ENCODE peak calls at places on chromosomes 6 and 20, in nine cellular contexts. One of them, this sample, is unnamed. For H3K9me3, the result is how much of the 10 kb centered on the place peaks cover.

GRCh38 chr6:152727507-152727906 is 23.1 kb upstream of the VIP start:
- DNase-seq in heart left ventricle: no peak
- DNase-seq in mammary epithelial cell: no peak
- DNase-seq in AG04450: no peak
- DNase-seq in OCI-LY7: no peak
- DNase-seq in stomach: no peak
- DNase-seq in pancreas: no peak
- DNase-seq in uterus: no peak
- DNase-seq in MM.1S: no peak
- DNase-seq in this sample: no peak

GRCh38 chr20:40945754-40946451 is 82.7 kb upstream of the TOP1 start:
- DNase-seq in heart left ventricle: peak
- DNase-seq in mammary epithelial cell: no peak
- DNase-seq in AG04450: no peak
- DNase-seq in OCI-LY7: peak
- DNase-seq in stomach: peak
- DNase-seq in pancreas: no peak
- DNase-seq in uterus: no peak
- DNase-seq in MM.1S: no peak
- DNase-seq in this sample: peak

GRCh38 chr6:112618796-112619195 is 271.7 kb downstream of the RFPL4B start:
- DNase-seq in heart left ventricle: no peak
- DNase-seq in mammary epithelial cell: no peak
- DNase-seq in AG04450: no peak
- DNase-seq in OCI-LY7: no peak
- DNase-seq in stomach: no peak
- DNase-seq in pancreas: no peak
- DNase-seq in uterus: no peak
- DNase-seq in MM.1S: no peak
- DNase-seq in this sample: no peak

GRCh38 chr6:149567194-149567586 is 1.0 kb downstream of the GINM1 start:
- DNase-seq in heart left ventricle: no peak
- DNase-seq in mammary epithelial cell: no peak
- DNase-seq in AG04450: no peak
- DNase-seq in OCI-LY7: peak
- DNase-seq in stomach: no peak
- DNase-seq in pancreas: no peak
- DNase-seq in uterus: no peak
- DNase-seq in MM.1S: peak
- DNase-seq in this sample: no peak

GRCh38 chr6:158066161-158066781 is 84.6 kb downstream of the SYNJ2 start:
- DNase-seq in heart left ventricle: no peak
- DNase-seq in mammary epithelial cell: no peak
- DNase-seq in AG04450: no peak
- DNase-seq in OCI-LY7: no peak
- DNase-seq in stomach: no peak
- DNase-seq in pancreas: no peak
- DNase-seq in uterus: no peak
- DNase-seq in MM.1S: no peak
- DNase-seq in this sample: no peak

GRCh38 chr6:57173886-57174510 is 1.9 kb downstream of the BAG2 start:
- DNase-seq in heart left ventricle: no peak
- DNase-seq in mammary epithelial cell: peak
- DNase-seq in AG04450: no peak
- DNase-seq in OCI-LY7: no peak
- DNase-seq in stomach: no peak
- DNase-seq in pancreas: no peak
- DNase-seq in uterus: peak
- DNase-seq in MM.1S: no peak
- DNase-seq in this sample: no peak

GRCh38 chr6:5468586-5468985 is 207.3 kb downstream of the FARS2 start:
- DNase-seq in heart left ventricle: no peak
- DNase-seq in mammary epithelial cell: no peak
- DNase-seq in AG04450: no peak
- DNase-seq in OCI-LY7: no peak
- DNase-seq in stomach: no peak
- DNase-seq in pancreas: no peak
- DNase-seq in uterus: no peak
- DNase-seq in MM.1S: no peak
- DNase-seq in this sample: no peak

GRCh38 chr6:45830441-45831139 is 185.1 kb downstream of the CLIC5 start:
- DNase-seq in heart left ventricle: no peak
- DNase-seq in mammary epithelial cell: peak
- DNase-seq in AG04450: no peak
- DNase-seq in OCI-LY7: peak
- DNase-seq in stomach: no peak
- DNase-seq in pancreas: no peak
- DNase-seq in uterus: no peak
- DNase-seq in MM.1S: peak
- DNase-seq in this sample: no peak

GRCh38 chr6:150328744-150329400 is 39.9 kb upstream of the IYD start:
- DNase-seq in heart left ventricle: no peak
- DNase-seq in mammary epithelial cell: no peak
- DNase-seq in AG04450: no peak
- DNase-seq in OCI-LY7: no peak
- DNase-seq in stomach: no peak
- DNase-seq in pancreas: no peak
- DNase-seq in uterus: no peak
- DNase-seq in MM.1S: no peak
- DNase-seq in this sample: no peak

GRCh38 chr6:157763129-157763893 is 59.7 kb upstream of the SNX9 start:
- DNase-seq in heart left ventricle: peak
- DNase-seq in mammary epithelial cell: peak
- DNase-seq in AG04450: no peak
- DNase-seq in OCI-LY7: no peak
- DNase-seq in stomach: peak
- DNase-seq in pancreas: peak
- DNase-seq in uterus: peak
- DNase-seq in MM.1S: peak
- DNase-seq in this sample: peak

GRCh38 chr6:154805288-154805911 is 72.2 kb downstream of the SCAF8 start:
- DNase-seq in heart left ventricle: no peak
- DNase-seq in mammary epithelial cell: peak
- DNase-seq in AG04450: peak
- DNase-seq in OCI-LY7: peak
- DNase-seq in stomach: no peak
- DNase-seq in pancreas: no peak
- DNase-seq in uterus: no peak
- DNase-seq in MM.1S: peak
- DNase-seq in this sample: no peak

GRCh38 chr20:53162251-53162835 is 190.2 kb downstream of the TSHZ2 start:
- DNase-seq in heart left ventricle: peak
- DNase-seq in mammary epithelial cell: peak
- DNase-seq in AG04450: no peak
- DNase-seq in OCI-LY7: peak
- DNase-seq in stomach: no peak
- DNase-seq in pancreas: peak
- DNase-seq in uterus: peak
- DNase-seq in MM.1S: no peak
- DNase-seq in this sample: peak

GRCh38 chr20:6976535-6976934 is 209.0 kb downstream of the BMP2 start:
- DNase-seq in heart left ventricle: no peak
- DNase-seq in mammary epithelial cell: peak
- DNase-seq in AG04450: no peak
- DNase-seq in OCI-LY7: no peak
- DNase-seq in stomach: no peak
- DNase-seq in pancreas: no peak
- DNase-seq in uterus: no peak
- DNase-seq in MM.1S: peak
- DNase-seq in this sample: no peak

DNA sequence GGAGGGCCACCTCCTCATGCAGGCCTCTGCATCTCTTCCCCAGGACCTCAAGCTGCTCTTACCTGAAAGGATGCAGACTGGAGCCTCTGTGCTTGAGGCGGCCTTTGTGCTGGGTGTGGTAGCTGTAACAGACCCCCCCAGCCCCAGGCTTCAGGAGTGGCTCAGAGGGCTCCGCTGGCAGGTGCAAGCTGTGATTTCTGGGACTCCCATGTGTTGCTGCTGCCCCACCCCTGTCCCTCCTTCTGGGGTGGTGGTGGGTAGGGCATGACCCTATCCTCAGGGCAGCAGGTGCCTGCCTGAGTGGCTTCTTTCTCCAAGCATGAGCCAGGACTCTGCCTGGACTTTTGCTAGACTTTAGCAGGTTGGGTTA is 121.2 kb downstream of the SULF2 start:
- DNase-seq in heart left ventricle: no peak
- DNase-seq in mammary epithelial cell: no peak
- DNase-seq in AG04450: no peak
- DNase-seq in OCI-LY7: no peak
- DNase-seq in stomach: no peak
- DNase-seq in pancreas: no peak
- DNase-seq in uterus: no peak
- DNase-seq in MM.1S: no peak
- DNase-seq in this sample: no peak
- TF ChIP-seq CTCF in heart left ventricle: no peak
- TF ChIP-seq CTCF in mammary epithelial cell: no peak
- TF ChIP-seq CTCF in AG04450: no peak
- TF ChIP-seq CTCF in OCI-LY7: peak
- TF ChIP-seq CTCF in stomach: no peak
- TF ChIP-seq CTCF in pancreas: no peak
- TF ChIP-seq CTCF in uterus: no peak
- TF ChIP-seq CTCF in MM.1S: no peak
- TF ChIP-seq CTCF in this sample: no peak

GRCh38 chr20:19396466-19397081 is 184.1 kb downstream of the SLC24A3 start:
- DNase-seq in heart left ventricle: no peak
- DNase-seq in mammary epithelial cell: no peak
- DNase-seq in AG04450: no peak
- DNase-seq in OCI-LY7: no peak
- DNase-seq in stomach: no peak
- DNase-seq in pancreas: no peak
- DNase-seq in uterus: no peak
- DNase-seq in MM.1S: no peak
- DNase-seq in this sample: no peak

GRCh38 chr20:19397676-19398075 is 185.2 kb downstream of the SLC24A3 start:
- DNase-seq in heart left ventricle: no peak
- DNase-seq in mammary epithelial cell: no peak
- DNase-seq in AG04450: no peak
- DNase-seq in OCI-LY7: peak
- DNase-seq in stomach: no peak
- DNase-seq in pancreas: no peak
- DNase-seq in uterus: no peak
- DNase-seq in MM.1S: peak
- DNase-seq in this sample: no peak

GRCh38 chr20:19387251-19387650 is 174.8 kb downstream of the SLC24A3 start:
- DNase-seq in heart left ventricle: no peak
- DNase-seq in mammary epithelial cell: no peak
- DNase-seq in AG04450: no peak
- DNase-seq in OCI-LY7: no peak
- DNase-seq in stomach: no peak
- DNase-seq in pancreas: no peak
- DNase-seq in uterus: no peak
- DNase-seq in MM.1S: no peak
- DNase-seq in this sample: no peak

DNA sequence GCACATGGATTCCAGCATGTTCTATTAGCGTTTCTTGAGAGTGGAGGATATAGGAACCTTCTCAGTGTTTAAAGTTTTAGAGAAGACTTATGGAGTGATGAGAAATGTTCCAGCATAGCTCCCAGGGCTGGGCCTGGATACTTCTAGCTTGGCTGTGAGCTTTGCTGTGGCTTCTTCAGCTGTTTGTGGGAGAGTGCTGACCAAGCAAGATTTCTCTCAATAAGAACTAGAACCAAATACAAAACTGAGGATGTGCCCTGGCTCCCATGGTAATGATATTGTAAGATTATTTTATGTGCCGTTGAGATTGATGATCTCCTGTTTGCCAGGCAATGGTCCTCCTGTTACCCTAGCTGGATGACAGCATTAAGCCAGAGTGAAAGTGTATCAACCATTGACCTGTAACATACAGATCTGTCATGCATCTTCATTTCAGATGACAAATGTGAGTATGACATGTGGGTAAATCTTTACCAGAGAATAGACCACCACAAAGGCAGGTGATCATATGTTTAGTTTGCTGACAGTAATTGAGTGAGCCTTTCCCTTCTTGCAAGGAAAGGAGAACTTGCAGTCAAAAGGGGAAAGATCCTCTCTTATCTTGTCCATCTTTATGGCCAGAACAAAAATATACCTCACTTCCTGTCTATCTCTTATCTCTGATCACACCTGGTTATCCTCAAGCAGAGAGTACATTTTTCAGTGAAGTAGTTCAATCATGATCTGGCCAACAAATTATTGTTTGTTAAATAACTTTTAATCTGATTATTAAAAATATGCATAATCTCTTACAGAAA is 180.1 kb downstream of the SLC24A3 start:
- DNase-seq in heart left ventricle: no peak
- DNase-seq in mammary epithelial cell: no peak
- DNase-seq in AG04450: no peak
- DNase-seq in OCI-LY7: no peak
- DNase-seq in stomach: no peak
- DNase-seq in pancreas: no peak
- DNase-seq in uterus: no peak
- DNase-seq in MM.1S: no peak
- DNase-seq in this sample: no peak
- H3K9me3 ChIP-seq in heart left ventricle: under half
- H3K9me3 ChIP-seq in mammary epithelial cell: under half
- H3K9me3 ChIP-seq in AG04450: under half
- H3K9me3 ChIP-seq in OCI-LY7: under half
- H3K9me3 ChIP-seq in stomach: under half
- H3K9me3 ChIP-seq in pancreas: under half
- H3K9me3 ChIP-seq in uterus: under half
- H3K9me3 ChIP-seq in MM.1S: under half
- H3K9me3 ChIP-seq in this sample: under half

GRCh38 chr6:71496018-71496800 is 207.6 kb downstream of the OGFRL1 start:
- DNase-seq in heart left ventricle: no peak
- DNase-seq in mammary epithelial cell: no peak
- DNase-seq in AG04450: no peak
- DNase-seq in OCI-LY7: peak
- DNase-seq in stomach: no peak
- DNase-seq in pancreas: no peak
- DNase-seq in uterus: no peak
- DNase-seq in MM.1S: peak
- DNase-seq in this sample: no peak
- H3K27ac ChIP-seq in heart left ventricle: peak
- H3K27ac ChIP-seq in mammary epithelial cell: no peak
- H3K27ac ChIP-seq in AG04450: no peak
- H3K27ac ChIP-seq in OCI-LY7: peak
- H3K27ac ChIP-seq in stomach: peak
- H3K27ac ChIP-seq in pancreas: no peak
- H3K27ac ChIP-seq in uterus: peak
- H3K27ac ChIP-seq in MM.1S: peak
- H3K27ac ChIP-seq in this sample: no peak

DNA sequence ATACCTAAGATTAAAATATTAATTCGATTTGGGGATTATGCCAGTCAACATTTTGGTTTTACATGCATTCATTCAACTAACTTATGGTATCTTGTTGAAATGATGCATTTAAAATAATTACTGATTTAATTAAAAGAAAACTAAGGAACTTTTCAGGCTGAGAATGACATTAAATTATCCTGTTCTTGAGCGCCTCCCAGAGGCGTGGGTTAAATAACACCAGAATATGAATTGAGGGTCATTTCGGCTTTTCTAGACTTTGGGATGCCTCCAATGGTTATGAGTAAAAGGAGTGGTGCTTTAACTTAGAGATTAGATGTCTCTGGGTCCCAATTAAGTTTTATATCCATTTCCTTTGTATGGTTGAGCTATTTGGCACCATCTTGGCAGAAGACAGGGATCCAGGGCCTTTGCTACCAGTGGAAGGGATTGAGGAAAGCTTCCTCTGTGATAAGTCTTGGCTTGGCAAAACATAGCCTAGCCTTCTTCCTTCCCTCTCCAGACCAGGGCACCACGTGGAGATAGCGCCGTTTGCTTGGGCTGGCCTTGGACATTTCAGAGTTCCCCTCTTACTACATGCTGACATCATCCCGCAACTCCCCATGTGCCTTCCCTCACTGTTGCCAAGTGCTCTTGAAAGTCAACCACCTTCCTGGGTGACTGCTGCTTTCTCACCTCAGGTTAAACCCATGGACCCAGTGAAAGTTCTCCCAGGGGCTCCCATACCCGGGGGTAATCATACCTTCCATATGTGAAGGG is 28.7 kb downstream of the GNAS start:
- DNase-seq in heart left ventricle: no peak
- DNase-seq in mammary epithelial cell: no peak
- DNase-seq in AG04450: no peak
- DNase-seq in OCI-LY7: no peak
- DNase-seq in stomach: no peak
- DNase-seq in pancreas: no peak
- DNase-seq in uterus: no peak
- DNase-seq in MM.1S: no peak
- DNase-seq in this sample: no peak
- TF ChIP-seq CTCF in heart left ventricle: no peak
- TF ChIP-seq CTCF in mammary epithelial cell: peak
- TF ChIP-seq CTCF in AG04450: no peak
- TF ChIP-seq CTCF in OCI-LY7: peak
- TF ChIP-seq CTCF in stomach: no peak
- TF ChIP-seq CTCF in pancreas: no peak
- TF ChIP-seq CTCF in uterus: no peak
- TF ChIP-seq CTCF in MM.1S: peak
- TF ChIP-seq CTCF in this sample: no peak

This sample was measured in prostate gland.